ENCODE peak calls at places on chromosomes 3 and 15, in nine cellular contexts. One of them, this sample, is unnamed.

GRCh38 chr15:79680721-79681120 is 216.1 kb downstream of the MTHFS start:
- DNase-seq in cardiac fibroblast: peak
- DNase-seq in cardiac muscle cell: no peak
- DNase-seq in IMR-90: peak
- DNase-seq in MM.1S: no peak
- DNase-seq in HFF-Myc: peak
- DNase-seq in pancreas: no peak
- DNase-seq in tibial nerve: no peak
- DNase-seq in fibroblast of lung: peak
- DNase-seq in this sample: peak

GRCh38 chr15:31974855-31975421 is 55.4 kb upstream of the CHRNA7 start:
- DNase-seq in MM.1S: peak
- DNase-seq in tibial nerve: no peak
- DNase-seq in pancreas: peak
- DNase-seq in HFF-Myc: no peak
- DNase-seq in fibroblast of lung: no peak
- DNase-seq in cardiac fibroblast: peak
- DNase-seq in IMR-90: peak
- DNase-seq in cardiac muscle cell: peak
- DNase-seq in this sample: no peak

GRCh38 chr3:146968204-146968651 is 363.1 kb upstream of the PLSCR5 start:
- DNase-seq in pancreas: no peak
- DNase-seq in cardiac fibroblast: peak
- DNase-seq in MM.1S: no peak
- DNase-seq in tibial nerve: no peak
- DNase-seq in HFF-Myc: peak
- DNase-seq in IMR-90: peak
- DNase-seq in cardiac muscle cell: no peak
- DNase-seq in fibroblast of lung: peak
- DNase-seq in this sample: peak

GRCh38 chr15:98676586-98677270 is 28.4 kb downstream of the IGF1R start:
- DNase-seq in MM.1S: no peak
- DNase-seq in cardiac fibroblast: no peak
- DNase-seq in IMR-90: no peak
- DNase-seq in HFF-Myc: no peak
- DNase-seq in fibroblast of lung: no peak
- DNase-seq in cardiac muscle cell: no peak
- DNase-seq in tibial nerve: no peak
- DNase-seq in pancreas: no peak
- DNase-seq in this sample: no peak

GRCh38 chr3:51836606-51837005 is 24.8 kb upstream of the IQCF2 start:
- DNase-seq in MM.1S: no peak
- DNase-seq in IMR-90: no peak
- DNase-seq in cardiac fibroblast: no peak
- DNase-seq in HFF-Myc: no peak
- DNase-seq in pancreas: no peak
- DNase-seq in tibial nerve: no peak
- DNase-seq in cardiac muscle cell: no peak
- DNase-seq in fibroblast of lung: no peak
- DNase-seq in this sample: no peak

GRCh38 chr3:174218011-174218410 is 641.1 kb upstream of the NAALADL2 start:
- DNase-seq in HFF-Myc: no peak
- DNase-seq in pancreas: no peak
- DNase-seq in IMR-90: peak
- DNase-seq in MM.1S: no peak
- DNase-seq in fibroblast of lung: peak
- DNase-seq in cardiac fibroblast: no peak
- DNase-seq in tibial nerve: no peak
- DNase-seq in cardiac muscle cell: no peak
- DNase-seq in this sample: no peak

GRCh38 chr3:191324936-191325335 is 4.3 kb upstream of the CCDC50 start:
- DNase-seq in HFF-Myc: no peak
- DNase-seq in cardiac muscle cell: no peak
- DNase-seq in fibroblast of lung: no peak
- DNase-seq in cardiac fibroblast: no peak
- DNase-seq in tibial nerve: no peak
- DNase-seq in pancreas: no peak
- DNase-seq in IMR-90: peak
- DNase-seq in MM.1S: no peak
- DNase-seq in this sample: no peak

GRCh38 chr3:32384938-32385337 is 6.7 kb upstream of the CMTM7 start:
- DNase-seq in cardiac fibroblast: peak
- DNase-seq in tibial nerve: no peak
- DNase-seq in MM.1S: no peak
- DNase-seq in fibroblast of lung: peak
- DNase-seq in IMR-90: peak
- DNase-seq in HFF-Myc: no peak
- DNase-seq in pancreas: no peak
- DNase-seq in cardiac muscle cell: no peak
- DNase-seq in this sample: no peak

GRCh38 chr3:110743202-110743601 is 328.4 kb upstream of the NECTIN3 start:
- DNase-seq in HFF-Myc: no peak
- DNase-seq in cardiac fibroblast: no peak
- DNase-seq in cardiac muscle cell: no peak
- DNase-seq in pancreas: peak
- DNase-seq in tibial nerve: no peak
- DNase-seq in IMR-90: no peak
- DNase-seq in MM.1S: no peak
- DNase-seq in fibroblast of lung: no peak
- DNase-seq in this sample: no peak

GRCh38 chr15:51335087-51335486 is 3.3 kb downstream of the CYP19A1 start:
- DNase-seq in HFF-Myc: no peak
- DNase-seq in MM.1S: no peak
- DNase-seq in cardiac fibroblast: no peak
- DNase-seq in tibial nerve: no peak
- DNase-seq in fibroblast of lung: no peak
- DNase-seq in IMR-90: no peak
- DNase-seq in cardiac muscle cell: no peak
- DNase-seq in pancreas: no peak
- DNase-seq in this sample: no peak

GRCh38 chr15:51335538-51335961 is 2.8 kb downstream of the CYP19A1 start:
- DNase-seq in tibial nerve: no peak
- DNase-seq in cardiac muscle cell: no peak
- DNase-seq in IMR-90: no peak
- DNase-seq in cardiac fibroblast: no peak
- DNase-seq in pancreas: no peak
- DNase-seq in MM.1S: peak
- DNase-seq in HFF-Myc: no peak
- DNase-seq in fibroblast of lung: no peak
- DNase-seq in this sample: no peak

GRCh38 chr15:51334011-51334426 is 4.4 kb downstream of the CYP19A1 start:
- DNase-seq in fibroblast of lung: peak
- DNase-seq in HFF-Myc: no peak
- DNase-seq in IMR-90: no peak
- DNase-seq in pancreas: no peak
- DNase-seq in cardiac muscle cell: peak
- DNase-seq in cardiac fibroblast: peak
- DNase-seq in tibial nerve: no peak
- DNase-seq in MM.1S: no peak
- DNase-seq in this sample: no peak

GRCh38 chr15:51333571-51333970 is 4.8 kb downstream of the CYP19A1 start:
- DNase-seq in cardiac fibroblast: no peak
- DNase-seq in cardiac muscle cell: no peak
- DNase-seq in pancreas: no peak
- DNase-seq in fibroblast of lung: no peak
- DNase-seq in MM.1S: no peak
- DNase-seq in HFF-Myc: no peak
- DNase-seq in IMR-90: no peak
- DNase-seq in tibial nerve: no peak
- DNase-seq in this sample: no peak

GRCh38 chr15:51336011-51336410 is 2.4 kb downstream of the CYP19A1 start:
- DNase-seq in fibroblast of lung: peak
- DNase-seq in IMR-90: no peak
- DNase-seq in cardiac fibroblast: no peak
- DNase-seq in MM.1S: no peak
- DNase-seq in pancreas: no peak
- DNase-seq in cardiac muscle cell: no peak
- DNase-seq in HFF-Myc: no peak
- DNase-seq in tibial nerve: no peak
- DNase-seq in this sample: no peak
- TF ChIP-seq CTCF in fibroblast of lung: no peak
- TF ChIP-seq CTCF in IMR-90: no peak
- TF ChIP-seq CTCF in cardiac fibroblast: no peak
- TF ChIP-seq CTCF in MM.1S: no peak
- TF ChIP-seq CTCF in pancreas: no peak
- TF ChIP-seq CTCF in cardiac muscle cell: no peak
- TF ChIP-seq CTCF in HFF-Myc: no peak
- TF ChIP-seq CTCF in tibial nerve: no peak
- TF ChIP-seq CTCF in this sample: no peak

DNA sequence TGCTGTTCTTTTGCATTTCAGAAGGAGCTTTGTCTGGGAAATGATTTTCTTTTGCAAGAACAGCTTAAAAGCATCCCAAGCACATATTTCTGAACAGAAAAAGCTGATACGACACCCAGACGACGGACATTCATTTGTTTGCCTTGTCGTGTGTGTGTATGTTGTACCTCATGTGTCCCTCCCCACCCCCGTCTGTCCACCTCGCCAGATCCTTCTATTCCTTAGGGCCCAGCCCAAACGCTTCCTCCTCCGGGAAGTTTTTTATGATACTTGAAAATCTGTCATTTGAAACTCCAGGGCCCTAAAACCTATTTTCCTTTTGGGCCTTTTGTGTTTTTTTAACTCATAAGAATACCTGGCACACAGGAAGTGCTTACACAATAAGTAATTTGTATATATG is 8.8 kb downstream of the ITPR1 start:
- DNase-seq in fibroblast of lung: no peak
- DNase-seq in pancreas: no peak
- DNase-seq in HFF-Myc: no peak
- DNase-seq in cardiac muscle cell: no peak
- DNase-seq in cardiac fibroblast: no peak
- DNase-seq in MM.1S: no peak
- DNase-seq in tibial nerve: no peak
- DNase-seq in IMR-90: no peak
- DNase-seq in this sample: no peak
- H3K4me3 ChIP-seq in fibroblast of lung: no peak
- H3K4me3 ChIP-seq in pancreas: no peak
- H3K4me3 ChIP-seq in HFF-Myc: no peak
- H3K4me3 ChIP-seq in cardiac muscle cell: no peak
- H3K4me3 ChIP-seq in cardiac fibroblast: no peak
- H3K4me3 ChIP-seq in MM.1S: no peak
- H3K4me3 ChIP-seq in tibial nerve: no peak
- H3K4me3 ChIP-seq in IMR-90: no peak
- H3K4me3 ChIP-seq in this sample: no peak

GRCh38 chr3:138397983-138398382 is 36.4 kb upstream of the ESYT3 start:
- DNase-seq in fibroblast of lung: no peak
- DNase-seq in MM.1S: no peak
- DNase-seq in IMR-90: no peak
- DNase-seq in pancreas: no peak
- DNase-seq in cardiac muscle cell: no peak
- DNase-seq in HFF-Myc: no peak
- DNase-seq in tibial nerve: no peak
- DNase-seq in cardiac fibroblast: no peak
- DNase-seq in this sample: no peak
- TF ChIP-seq CTCF in fibroblast of lung: no peak
- TF ChIP-seq CTCF in MM.1S: peak
- TF ChIP-seq CTCF in IMR-90: no peak
- TF ChIP-seq CTCF in pancreas: no peak
- TF ChIP-seq CTCF in cardiac muscle cell: no peak
- TF ChIP-seq CTCF in HFF-Myc: no peak
- TF ChIP-seq CTCF in tibial nerve: peak
- TF ChIP-seq CTCF in cardiac fibroblast: peak
- TF ChIP-seq CTCF in this sample: peak

DNA sequence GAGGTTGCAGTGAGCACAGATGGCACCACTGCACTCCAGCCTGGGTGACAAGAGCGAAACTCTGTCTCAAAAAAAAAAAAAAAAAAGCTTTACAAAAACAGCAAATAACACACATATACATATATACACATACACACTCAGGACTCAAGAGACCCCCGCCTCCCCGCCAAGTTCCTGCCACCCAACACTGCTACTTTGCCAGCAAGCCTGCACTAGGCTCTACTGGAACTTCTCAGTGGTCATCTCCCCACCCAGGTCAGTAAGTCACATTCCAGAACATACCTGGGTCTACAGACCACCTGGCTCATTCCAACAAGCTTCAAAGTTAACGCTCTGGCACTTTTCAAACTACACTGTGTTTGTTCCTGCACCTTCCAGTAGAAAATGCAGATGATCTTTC is 62.3 kb downstream of the SENP2 start:
- DNase-seq in cardiac fibroblast: no peak
- DNase-seq in cardiac muscle cell: no peak
- DNase-seq in tibial nerve: no peak
- DNase-seq in IMR-90: no peak
- DNase-seq in MM.1S: no peak
- DNase-seq in HFF-Myc: no peak
- DNase-seq in pancreas: no peak
- DNase-seq in fibroblast of lung: no peak
- DNase-seq in this sample: no peak
- H3K4me3 ChIP-seq in cardiac fibroblast: no peak
- H3K4me3 ChIP-seq in cardiac muscle cell: no peak
- H3K4me3 ChIP-seq in tibial nerve: no peak
- H3K4me3 ChIP-seq in IMR-90: no peak
- H3K4me3 ChIP-seq in MM.1S: no peak
- H3K4me3 ChIP-seq in HFF-Myc: no peak
- H3K4me3 ChIP-seq in pancreas: no peak
- H3K4me3 ChIP-seq in fibroblast of lung: no peak
- H3K4me3 ChIP-seq in this sample: no peak

DNA sequence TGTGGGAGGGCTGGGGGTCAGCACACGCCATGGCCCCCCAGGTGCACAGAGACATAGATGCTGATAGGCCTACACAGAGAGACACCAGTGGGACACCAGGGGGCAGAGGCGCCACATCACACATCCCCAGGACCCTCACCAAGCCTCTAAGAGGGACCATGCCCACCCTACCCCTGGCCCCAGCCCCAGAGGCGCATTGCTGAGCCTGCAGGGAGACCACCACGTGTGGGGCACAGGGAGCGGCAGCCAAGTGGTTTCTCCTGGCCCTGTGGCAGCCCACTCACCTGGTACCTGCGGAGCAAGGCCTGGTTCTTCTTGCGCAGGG is 1.2 kb downstream of the CCDC9B start:
- DNase-seq in IMR-90: no peak
- DNase-seq in MM.1S: no peak
- DNase-seq in HFF-Myc: no peak
- DNase-seq in cardiac muscle cell: no peak
- DNase-seq in fibroblast of lung: no peak
- DNase-seq in pancreas: no peak
- DNase-seq in tibial nerve: no peak
- DNase-seq in cardiac fibroblast: no peak
- DNase-seq in this sample: no peak
- TF ChIP-seq CTCF in IMR-90: peak
- TF ChIP-seq CTCF in MM.1S: no peak
- TF ChIP-seq CTCF in HFF-Myc: no peak
- TF ChIP-seq CTCF in cardiac muscle cell: peak
- TF ChIP-seq CTCF in fibroblast of lung: no peak
- TF ChIP-seq CTCF in pancreas: no peak
- TF ChIP-seq CTCF in tibial nerve: peak
- TF ChIP-seq CTCF in cardiac fibroblast: peak
- TF ChIP-seq CTCF in this sample: no peak

GRCh38 chr3:41159581-41160189 is 39.6 kb upstream of the CTNNB1 start:
- DNase-seq in cardiac fibroblast: no peak
- DNase-seq in fibroblast of lung: no peak
- DNase-seq in cardiac muscle cell: no peak
- DNase-seq in tibial nerve: no peak
- DNase-seq in HFF-Myc: no peak
- DNase-seq in pancreas: no peak
- DNase-seq in MM.1S: no peak
- DNase-seq in IMR-90: no peak
- DNase-seq in this sample: no peak
- H3K4me3 ChIP-seq in cardiac fibroblast: no peak
- H3K4me3 ChIP-seq in fibroblast of lung: no peak
- H3K4me3 ChIP-seq in cardiac muscle cell: no peak
- H3K4me3 ChIP-seq in tibial nerve: no peak
- H3K4me3 ChIP-seq in HFF-Myc: no peak
- H3K4me3 ChIP-seq in pancreas: no peak
- H3K4me3 ChIP-seq in MM.1S: no peak
- H3K4me3 ChIP-seq in IMR-90: no peak
- H3K4me3 ChIP-seq in this sample: no peak

This sample was measured in AG09309.